ENCODE peak calls at places on chromosome X, in five cellular contexts. U is left ventricle myocardium inferior; R is iris pigment epithelial cell; J is activated T-cell treated with anti-CD3 and anti-CD28 coated beads for 24 hours; K is activated CD4-positive, alpha-beta T cell treated with anti-CD3 and anti-CD28 coated beads, Interleukin-2, amount 50 U/mL, for 1 hour. E is an unnamed sample.
A peak's percentile ranks its signal among the peaks of the same experiment; 100 is the strongest.

GRCh38 chrX:40098264-40099045 is 697 bp upstream of the BCOR start:
- DNase-seq in U (peak; percentile 42), R (peak; percentile 63), J (no peak), K (peak; percentile 51), E (peak; percentile 72)

GRCh38 chrX:145609951-145610511 is 207.6 kb upstream of the SLITRK2 start:
- DNase-seq in U (no peak), R (peak; percentile 27), J (no peak), K (no peak), E (peak; percentile 14)

GRCh38 chrX:53316860-53317237 is 35.5 kb upstream of the IQSEC2 start:
- DNase-seq in U (no peak), R (no peak), J (no peak), K (no peak), E (no peak)

GRCh38 chrX:111322231-111322855 is 52.1 kb upstream of the CAPN6 start:
- DNase-seq in U (no peak), R (no peak), J (no peak), K (no peak), E (no peak)

GRCh38 chrX:113470166-113470565 is 629.5 kb upstream of the AMOT start:
- DNase-seq in U (no peak), R (no peak), J (no peak), K (no peak), E (no peak)

GRCh38 chrX:7515681-7516413 is 327.1 kb upstream of the VCX start:
- DNase-seq in U (no peak), R (no peak), J (no peak), K (no peak), E (peak; percentile 50)

GRCh38 chrX:2427147-2427546 is 73.6 kb downstream of the DHRSX start:
- DNase-seq in U (no peak), R (no peak), J (no peak), K (no peak), E (no peak)

GRCh38 chrX:25290132-25290531 is 274.4 kb upstream of the ARX start:
- DNase-seq in U (no peak), R (no peak), J (no peak), K (no peak), E (no peak)

GRCh38 chrX:56947695-56948094 is 47.6 kb downstream of the SPIN3 start:
- DNase-seq in U (no peak), R (peak; percentile 13), J (no peak), K (no peak), E (peak; percentile 81)

GRCh38 chrX:9614016-9614415 is 149.2 kb downstream of the TBL1X start:
- DNase-seq in U (no peak), R (peak; percentile 79), J (no peak), K (no peak), E (peak; percentile 88)

GRCh38 chrX:125628435-125628834 is 308.8 kb downstream of the TEX13C start:
- DNase-seq in U (no peak), R (no peak), J (no peak), K (no peak), E (no peak)

GRCh38 chrX:7294483-7294882 is 146.5 kb upstream of the PUDP start:
- DNase-seq in U (no peak), R (peak; percentile 42), J (no peak), K (no peak), E (no peak)

GRCh38 chrX:49191033-49191871 is 5.1 kb upstream of the PRICKLE3 start:
- DNase-seq in U (peak; percentile 87), R (peak; percentile 100), J (peak; percentile 73), K (peak; percentile 72), E (peak; percentile 99)

GRCh38 chrX:154967603-154968002 is 54.9 kb downstream of the F8 start:
- DNase-seq in U (no peak), R (peak; percentile 26), J (no peak), K (no peak), E (peak; percentile 82)

GRCh38 chrX:154534526-154535322 is 11.9 kb downstream of the G6PD start:
- DNase-seq in U (peak; percentile 80), R (peak; percentile 80), J (peak; percentile 76), K (peak; percentile 86), E (peak; percentile 82)

E was measured in M059J.